ENCODE peak calls at places on chromosomes 7 and 10, in seven cellular contexts. U, H, B, N, E, W and A are unnamed samples. For H3K4me1 and H3K9me3, the result is how much of the 10 kb centered on the place peaks cover.

GRCh38 chr10:49562893-49563292 is 24.0 kb upstream of the ERCC6 start:
- DNase-seq in U (no peak), H (no peak), B (peak), N (no peak), E (no peak), W (no peak), A (no peak)

GRCh38 chr10:33459597-33459996 is 125.1 kb upstream of the NRP1 start:
- DNase-seq in U (no peak), H (no peak), B (peak), N (no peak), E (no peak), W (no peak), A (no peak)

GRCh38 chr7:117666019-117666418 is 186.2 kb downstream of the CFTR start:
- DNase-seq in U (no peak), H (no peak), B (peak), N (peak), E (no peak), W (no peak), A (no peak)

GRCh38 chr7:101564778-101565211 is 64.3 kb downstream of the MYL10 start:
- DNase-seq in U (no peak), H (no peak), B (peak), N (peak), E (no peak), W (no peak), A (no peak)

GRCh38 chr7:104156842-104157277 is 51.0 kb downstream of the ORC5 start:
- DNase-seq in U (no peak), H (no peak), B (peak), N (peak), E (no peak), W (peak), A (no peak)

GRCh38 chr10:34884272-34884952 is 69.3 kb upstream of the PARD3 start:
- DNase-seq in U (no peak), H (no peak), B (peak), N (no peak), E (no peak), W (no peak), A (no peak)

GRCh38 chr7:149573519-149573918 is 75.9 kb upstream of the ZNF746 start:
- DNase-seq in U (no peak), H (no peak), B (no peak), N (no peak), E (no peak), W (no peak), A (no peak)

GRCh38 chr7:40709077-40709964 is 574.5 kb downstream of the SUGCT start:
- DNase-seq in U (no peak), H (no peak), B (no peak), N (no peak), E (no peak), W (no peak), A (no peak)

GRCh38 chr7:25852249-25852994 is 299.6 kb upstream of the NFE2L3 start:
- DNase-seq in U (peak), H (peak), B (no peak), N (no peak), E (no peak), W (no peak), A (peak)

GRCh38 chr7:113199841-113200240 is 81.5 kb upstream of the SMIM30 start:
- DNase-seq in U (no peak), H (no peak), B (peak), N (no peak), E (no peak), W (no peak), A (no peak)

GRCh38 chr10:49527850-49528249 is 11.1 kb downstream of the ERCC6 start:
- DNase-seq in U (no peak), H (no peak), B (no peak), N (no peak), E (no peak), W (no peak), A (no peak)

GRCh38 chr7:132354527-132354926 is 221.7 kb downstream of the PLXNA4 start:
- DNase-seq in U (no peak), H (no peak), B (no peak), N (no peak), E (no peak), W (no peak), A (no peak)

GRCh38 chr10:90964781-90965462 is 44.0 kb upstream of the ANKRD1 start:
- DNase-seq in U (no peak), H (no peak), B (no peak), N (no peak), E (no peak), W (no peak), A (no peak)

GRCh38 chr10:77925795-77926565 is 575 bp downstream of the DLG5 start:
- DNase-seq in U (peak), H (peak), B (peak), N (peak), E (peak), W (no peak), A (no peak)

GRCh38 chr7:98785929-98786571 is 83.8 kb downstream of the TMEM130 start:
- DNase-seq in U (no peak), H (no peak), B (no peak), N (peak), E (no peak), W (no peak), A (peak)

GRCh38 chr7:3188946-3189345 is 112.1 kb upstream of the SDK1 start:
- DNase-seq in U (no peak), H (no peak), B (no peak), N (no peak), E (no peak), W (no peak), A (no peak)

GRCh38 chr10:58175990-58176910 is 91.4 kb downstream of the IPMK start:
- DNase-seq in U (no peak), H (no peak), B (peak), N (no peak), E (no peak), W (no peak), A (no peak)

GRCh38 chr10:79289801-79290200 is 57.5 kb upstream of the PPIF start:
- DNase-seq in U (no peak), H (no peak), B (peak), N (no peak), E (no peak), W (no peak), A (no peak)

GRCh38 chr7:135320277-135320676 is 86.6 kb downstream of the STRA8 start:
- DNase-seq in U (peak), H (peak), B (peak), N (peak), E (peak), W (no peak), A (peak)

GRCh38 chr7:30173058-30173897 is 38.5 kb downstream of the MTURN start:
- DNase-seq in U (peak), H (peak), B (peak), N (peak), E (peak), W (no peak), A (no peak)

GRCh38 chr7:54831644-54832095 is 72.7 kb upstream of the SEC61G start:
- DNase-seq in U (no peak), H (no peak), B (peak), N (peak), E (no peak), W (no peak), A (no peak)

GRCh38 chr10:17805921-17806577 is 3.1 kb upstream of the MRC1 start:
- DNase-seq in U (peak), H (no peak), B (peak), N (peak), E (no peak), W (no peak), A (no peak)

GRCh38 chr10:77710081-77710551 is 72.5 kb upstream of the KCNMA1 start:
- DNase-seq in U (no peak), H (no peak), B (no peak), N (no peak), E (no peak), W (no peak), A (no peak)

GRCh38 chr10:15879663-15880062 is 19.4 kb upstream of the MINDY3 start:
- DNase-seq in U (no peak), H (no peak), B (no peak), N (no peak), E (no peak), W (no peak), A (no peak)

GRCh38 chr7:42456756-42457276 is 219.8 kb upstream of the GLI3 start:
- DNase-seq in U (no peak), H (no peak), B (peak), N (no peak), E (no peak), W (no peak), A (no peak)

GRCh38 chr7:148799893-148800545 is 84.1 kb downstream of the EZH2 start:
- DNase-seq in U (no peak), H (no peak), B (no peak), N (no peak), E (no peak), W (no peak), A (no peak)

GRCh38 chr10:114521250-114521649 is 116.9 kb upstream of the AFAP1L2 start:
- DNase-seq in U (no peak), H (no peak), B (no peak), N (no peak), E (no peak), W (no peak), A (no peak)
- H3K4me1 ChIP-seq in U (under half), H (under half), B (under half), N (half or more), E (under half), W (half or more), A (under half)

DNA sequence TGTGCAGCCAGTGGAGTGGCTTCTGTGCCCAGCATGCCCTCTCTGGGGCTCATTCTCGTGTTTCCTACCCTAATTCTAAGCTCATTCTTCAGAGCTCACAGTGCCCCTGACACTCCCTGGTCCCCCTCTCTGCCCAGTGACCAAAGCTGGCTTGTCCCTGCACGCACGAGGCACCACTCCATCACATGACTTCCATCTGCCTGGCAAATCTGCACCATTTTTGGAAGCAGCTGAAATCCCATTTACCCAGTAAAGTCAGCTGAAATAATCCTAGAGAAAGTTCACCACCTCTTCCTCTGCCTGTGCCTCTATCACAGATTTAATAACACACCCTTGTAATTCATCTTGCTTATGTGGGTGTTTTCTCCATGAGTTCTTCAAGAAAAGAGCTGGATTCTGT is 616.9 kb downstream of the PTPRN2 start:
- DNase-seq in U (no peak), H (no peak), B (no peak), N (no peak), E (no peak), W (no peak), A (no peak)
- H3K9me3 ChIP-seq in U (under half), H (under half), B (under half), N (under half), E (under half), W (under half), A (under half)

GRCh38 chr7:12474035-12474434 is 70.4 kb upstream of the VWDE start:
- DNase-seq in U (no peak), H (no peak), B (no peak), N (no peak), E (no peak), W (no peak), A (no peak)
- H3K27ac ChIP-seq in U (no peak), H (no peak), B (no peak), N (no peak), E (no peak), W (no peak), A (no peak)

GRCh38 chr7:116166167-116166566 is 44.2 kb upstream of the TES start:
- DNase-seq in U (no peak), H (no peak), B (peak), N (no peak), E (no peak), W (no peak), A (no peak)
- H3K4me1 ChIP-seq in U (under half), H (under half), B (under half), N (under half), E (under half), W (under half), A (under half)

DNA sequence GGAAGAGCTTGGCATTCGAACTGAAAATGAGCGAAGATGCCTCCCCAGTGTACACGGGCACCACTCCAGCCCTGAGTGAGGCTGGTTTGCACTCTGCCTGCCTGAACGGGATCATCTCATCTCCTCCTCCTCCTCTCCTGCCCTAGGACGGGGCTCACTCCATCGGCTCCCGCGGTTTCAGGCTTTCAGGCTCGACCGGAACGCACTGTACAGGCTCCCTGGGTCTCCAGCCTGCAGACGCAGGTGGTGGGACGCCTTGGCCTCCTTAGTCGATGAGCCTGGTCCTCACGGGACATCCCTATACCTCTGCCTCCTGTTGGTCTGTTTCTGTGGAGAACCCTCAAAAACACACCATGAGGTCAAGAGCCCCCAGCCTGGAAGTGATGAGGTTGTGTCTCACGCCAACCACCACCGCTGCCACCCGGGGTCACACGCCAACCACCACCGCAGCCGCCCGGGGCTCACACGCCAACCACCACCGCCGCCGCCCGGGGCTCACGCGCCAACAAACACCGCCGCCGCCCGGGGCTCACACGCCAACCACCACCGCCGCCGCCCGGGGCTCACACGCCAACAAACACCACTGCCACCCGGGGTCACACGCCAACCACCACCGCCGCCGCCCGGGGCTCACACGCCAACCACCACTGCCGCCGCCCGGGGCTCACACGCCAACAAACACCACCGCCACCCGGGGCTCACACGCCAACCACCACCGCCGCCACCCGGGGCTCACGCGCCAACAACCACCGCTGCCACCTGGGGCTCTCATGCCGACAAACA is 56.3 kb downstream of the FOXL3 start:
- DNase-seq in U (peak), H (no peak), B (no peak), N (no peak), E (no peak), W (no peak), A (no peak)
- H3K9me3 ChIP-seq in U (under half), H (under half), B (under half), N (under half), E (under half), W (under half), A (under half)

GRCh38 chr10:27998178-27998953 is 513 bp downstream of the ODAD2 start:
- DNase-seq in U (peak), H (peak), B (peak), N (peak), E (no peak), W (no peak), A (peak)
- H3K27ac ChIP-seq in U (no peak), H (peak), B (peak), N (peak), E (no peak), W (no peak), A (no peak)

GRCh38 chr7:139626817-139627216 is 103.3 kb downstream of the CLEC2L start:
- DNase-seq in U (no peak), H (no peak), B (no peak), N (no peak), E (no peak), W (no peak), A (no peak)

GRCh38 chr7:139629392-139630082 is 106.1 kb downstream of the CLEC2L start:
- DNase-seq in U (no peak), H (no peak), B (no peak), N (no peak), E (no peak), W (no peak), A (peak)

GRCh38 chr7:139631520-139632031 is 108.1 kb downstream of the CLEC2L start:
- DNase-seq in U (no peak), H (no peak), B (no peak), N (no peak), E (no peak), W (no peak), A (no peak)

GRCh38 chr7:139634087-139634486 is 110.6 kb downstream of the CLEC2L start:
- DNase-seq in U (no peak), H (no peak), B (no peak), N (no peak), E (no peak), W (no peak), A (no peak)

DNA sequence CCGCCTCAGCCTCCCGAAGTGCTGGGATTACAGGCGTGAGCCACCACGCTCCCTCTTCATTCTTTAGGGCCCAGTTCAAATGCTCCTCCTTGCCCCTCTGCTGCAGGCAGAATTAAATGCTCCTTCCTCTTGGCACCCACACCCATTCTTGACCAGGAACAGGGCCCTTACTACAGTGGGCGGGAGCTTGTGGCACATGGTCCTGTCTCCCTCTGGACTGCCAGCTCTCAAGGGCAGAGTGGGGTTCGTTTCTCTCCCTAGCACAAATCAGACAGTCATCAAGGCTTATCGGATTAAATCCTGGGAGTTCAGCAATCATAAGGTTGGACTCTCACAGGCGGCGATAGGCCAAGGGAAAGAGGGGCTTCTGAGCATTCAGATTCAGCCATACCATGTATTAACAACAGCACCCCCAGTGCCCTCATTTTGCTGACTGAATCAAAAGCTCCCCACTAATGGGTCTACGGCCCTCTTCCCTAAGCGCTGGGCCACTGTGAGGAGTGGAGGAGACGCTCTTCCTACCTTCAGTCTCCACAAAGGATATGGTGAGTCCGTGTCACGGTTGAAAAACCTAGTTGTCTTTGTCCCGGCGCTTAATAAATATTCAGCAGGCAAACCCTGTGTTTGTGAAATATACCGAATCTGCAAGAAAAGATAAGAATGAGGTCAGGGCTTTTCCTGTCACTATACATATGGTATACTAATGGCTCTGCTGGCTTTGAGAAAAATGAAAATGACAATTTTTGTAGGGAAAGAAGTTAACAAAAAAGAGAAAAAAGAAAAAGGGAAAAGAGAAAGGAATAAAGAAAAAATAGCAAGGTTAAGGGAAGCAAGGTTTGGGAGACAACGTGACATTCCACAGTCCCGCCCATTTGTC is 107.4 kb downstream of the CLEC2L start:
- DNase-seq in U (no peak), H (no peak), B (no peak), N (no peak), E (no peak), W (no peak), A (no peak)
- H3K4me1 ChIP-seq in U (under half), H (under half), B (under half), N (under half), E (under half), W (under half), A (under half)

GRCh38 chr10:115103700-115104099 is 10.5 kb downstream of the ATRNL1 start:
- DNase-seq in U (no peak), H (no peak), B (no peak), N (no peak), E (no peak), W (no peak), A (no peak)
- H3K9me3 ChIP-seq in U (under half), H (under half), B (under half), N (under half), E (under half), W (under half), A (under half)